ENCODE peak calls at places on chromosomes 1 and 21, in seven cellular contexts. I, X, S, B, U, K and D are unnamed samples.

GRCh38 chr1:80375662-80376061 is 1369.1 kb upstream of the ADGRL4 start:
- DNase-seq in I (peak), X (peak), S (no peak), B (peak), U (no peak), K (no peak), D (no peak)

GRCh38 chr1:86972262-86972661 is 57.8 kb downstream of the HS2ST1 start:
- DNase-seq in I (no peak), X (no peak), S (no peak), B (peak), U (no peak), K (no peak), D (no peak)

GRCh38 chr1:184416921-184417320 is 30.1 kb downstream of the C1orf21 start:
- DNase-seq in I (no peak), X (no peak), S (no peak), B (no peak), U (no peak), K (no peak), D (no peak)

GRCh38 chr21:26085882-26086281 is 84.7 kb downstream of the APP start:
- DNase-seq in I (no peak), X (no peak), S (no peak), B (no peak), U (no peak), K (no peak), D (no peak)

GRCh38 chr1:52190500-52191252 is 48.8 kb downstream of the ZFYVE9 start:
- DNase-seq in I (no peak), X (no peak), S (no peak), B (no peak), U (no peak), K (no peak), D (no peak)

GRCh38 chr1:151839457-151840409 is at the start of gene C2CD4D:
- DNase-seq in I (peak), X (no peak), S (peak), B (peak), U (no peak), K (peak), D (peak)

GRCh38 chr1:112515311-112516009 is 6.7 kb downstream of the WNT2B start:
- DNase-seq in I (peak), X (peak), S (no peak), B (peak), U (no peak), K (no peak), D (no peak)

GRCh38 chr1:32105338-32105737 is 2.5 kb upstream of the KPNA6 start:
- DNase-seq in I (no peak), X (no peak), S (no peak), B (no peak), U (no peak), K (no peak), D (no peak)

GRCh38 chr1:46413596-46413985 is 19.5 kb downstream of the FAAH start:
- DNase-seq in I (peak), X (peak), S (no peak), B (no peak), U (no peak), K (peak), D (no peak)

GRCh38 chr1:29282924-29283803 is 46.8 kb downstream of the PTPRU start:
- DNase-seq in I (peak), X (peak), S (no peak), B (peak), U (peak), K (no peak), D (no peak)

GRCh38 chr1:201724760-201725105 is 104.2 kb upstream of the IPO9 start:
- DNase-seq in I (peak), X (no peak), S (no peak), B (no peak), U (no peak), K (no peak), D (no peak)

GRCh38 chr1:201845331-201846083 is 16.6 kb downstream of the IPO9 start:
- DNase-seq in I (no peak), X (peak), S (no peak), B (no peak), U (no peak), K (no peak), D (no peak)

GRCh38 chr1:87942165-87942564 is 613.5 kb downstream of the LMO4 start:
- DNase-seq in I (no peak), X (peak), S (no peak), B (no peak), U (no peak), K (no peak), D (no peak)

GRCh38 chr1:39047374-39048229 is 21.5 kb downstream of the NDUFS5 start:
- DNase-seq in I (peak), X (peak), S (no peak), B (peak), U (peak), K (no peak), D (no peak)

GRCh38 chr1:77063118-77063517 is 156.1 kb downstream of the PIGK start:
- DNase-seq in I (no peak), X (no peak), S (no peak), B (no peak), U (no peak), K (no peak), D (no peak)